ENCODE peak calls at places on chromosome 1, in five cellular contexts. K is AG10803; O is CD8-positive, alpha-beta T cell; P is HuH-7.5; X is T-cell. V is an unnamed sample.

GRCh38 chr1:15799928-15800835 is 7.3 kb downstream of the UQCRHL start:
- DNase-seq in K (peak), P (peak), O (no peak), X (no peak), V (peak)

GRCh38 chr1:115456441-115456961 is 118.5 kb upstream of the NGF start:
- DNase-seq in K (peak), P (no peak), X (no peak), O (no peak), V (peak)

GRCh38 chr1:21495225-21495820 is 13.9 kb upstream of the ALPL start:
- DNase-seq in O (no peak), X (no peak), K (no peak), P (no peak), V (no peak)

GRCh38 chr1:66690666-66691381 is 61.4 kb upstream of the DYNLT5 start:
- DNase-seq in O (no peak), X (no peak), K (peak), P (no peak), V (no peak)

GRCh38 chr1:149936076-149936991 is at the start of gene MTMR11:
- DNase-seq in X (no peak), K (no peak), P (no peak), O (no peak), V (peak)

GRCh38 chr1:59092126-59092525 is 204.8 kb upstream of the FGGY start:
- DNase-seq in O (no peak), X (no peak), P (no peak), K (peak), V (no peak)

GRCh38 chr1:202861420-202862121 is 27.4 kb downstream of the RABIF start:
- DNase-seq in P (peak), O (peak), K (peak), X (peak), V (peak)

GRCh38 chr1:8094481-8095241 is 68.6 kb upstream of the ERRFI1 start:
- DNase-seq in P (no peak), X (no peak), K (peak), O (no peak), V (no peak)

GRCh38 chr1:202130275-202130646 is 7.5 kb downstream of the GPR37L1 start:
- DNase-seq in K (no peak), O (no peak), X (no peak), P (no peak), V (no peak)

GRCh38 chr1:158019177-158019868 is 25.9 kb downstream of the KIRREL1 start:
- DNase-seq in X (no peak), O (no peak), P (no peak), K (peak), V (peak)

GRCh38 chr1:208161656-208162375 is 82.4 kb downstream of the PLXNA2 start:
- DNase-seq in O (no peak), X (no peak), P (no peak), K (peak), V (no peak)

GRCh38 chr1:193216920-193217319 is 30.5 kb upstream of the B3GALT2 start:
- DNase-seq in K (no peak), P (no peak), O (no peak), X (no peak), V (peak)

GRCh38 chr1:241423541-241424479 is 66.8 kb upstream of the RGS7 start:
- DNase-seq in O (peak), X (no peak), K (peak), P (no peak), V (peak)

GRCh38 chr1:29893036-29893723 is 656.9 kb downstream of the PTPRU start:
- DNase-seq in O (no peak), K (no peak), P (no peak), X (no peak), V (peak)

GRCh38 chr1:24355466-24355865 is 36.3 kb downstream of the GRHL3 start:
- DNase-seq in K (no peak), X (no peak), O (no peak), P (no peak), V (no peak)

GRCh38 chr1:143720087-143721023 is 251.4 kb downstream of the FAM72C start:
- DNase-seq in P (no peak), K (no peak), O (no peak), X (no peak), V (no peak)